ENCODE peak calls at places on chromosomes 4 and X, in nine cellular contexts. One of them, this sample, is unnamed.

GRCh38 chr4:152606800-152607577 is 71.1 kb upstream of the FBXW7 start:
- DNase-seq in transverse colon: no peak
- DNase-seq in NB4: no peak
- DNase-seq in lower leg skin: no peak
- DNase-seq in prostate gland: no peak
- DNase-seq in heart left ventricle: no peak
- DNase-seq in uterus: no peak
- DNase-seq in adrenal gland: no peak
- DNase-seq in spleen: no peak
- DNase-seq in this sample: no peak

GRCh38 chr4:122827258-122827887 is 742 bp downstream of the FGF2 start:
- DNase-seq in transverse colon: peak
- DNase-seq in NB4: peak
- DNase-seq in lower leg skin: peak
- DNase-seq in prostate gland: no peak
- DNase-seq in heart left ventricle: peak
- DNase-seq in uterus: peak
- DNase-seq in adrenal gland: peak
- DNase-seq in spleen: peak
- DNase-seq in this sample: no peak

GRCh38 chr4:77994194-77994721 is 62.9 kb upstream of the FRAS1 start:
- DNase-seq in transverse colon: no peak
- DNase-seq in NB4: peak
- DNase-seq in lower leg skin: no peak
- DNase-seq in prostate gland: peak
- DNase-seq in heart left ventricle: peak
- DNase-seq in uterus: no peak
- DNase-seq in adrenal gland: no peak
- DNase-seq in spleen: no peak
- DNase-seq in this sample: no peak

GRCh38 chr4:177367336-177367735 is 57.7 kb downstream of the NEIL3 start:
- DNase-seq in transverse colon: no peak
- DNase-seq in NB4: peak
- DNase-seq in lower leg skin: no peak
- DNase-seq in prostate gland: no peak
- DNase-seq in heart left ventricle: no peak
- DNase-seq in uterus: no peak
- DNase-seq in adrenal gland: no peak
- DNase-seq in spleen: no peak
- DNase-seq in this sample: no peak

GRCh38 chr4:71229477-71230257 is 109.2 kb upstream of the SLC4A4 start:
- DNase-seq in transverse colon: peak
- DNase-seq in NB4: peak
- DNase-seq in lower leg skin: no peak
- DNase-seq in prostate gland: peak
- DNase-seq in heart left ventricle: peak
- DNase-seq in uterus: no peak
- DNase-seq in adrenal gland: peak
- DNase-seq in spleen: no peak
- DNase-seq in this sample: peak

GRCh38 chr4:149296503-149296902 is 519.1 kb downstream of the IQCM start:
- DNase-seq in transverse colon: no peak
- DNase-seq in NB4: no peak
- DNase-seq in lower leg skin: no peak
- DNase-seq in prostate gland: no peak
- DNase-seq in heart left ventricle: no peak
- DNase-seq in uterus: no peak
- DNase-seq in adrenal gland: no peak
- DNase-seq in spleen: no peak
- DNase-seq in this sample: no peak

GRCh38 chr4:159048166-159048886 is 54.6 kb upstream of the RAPGEF2 start:
- DNase-seq in transverse colon: peak
- DNase-seq in NB4: no peak
- DNase-seq in lower leg skin: peak
- DNase-seq in prostate gland: peak
- DNase-seq in heart left ventricle: peak
- DNase-seq in uterus: peak
- DNase-seq in adrenal gland: peak
- DNase-seq in spleen: no peak
- DNase-seq in this sample: no peak

GRCh38 chrX:103533428-103534216 is 14.3 kb upstream of the RAB40A start:
- DNase-seq in transverse colon: peak
- DNase-seq in NB4: peak
- DNase-seq in lower leg skin: peak
- DNase-seq in prostate gland: peak
- DNase-seq in heart left ventricle: peak
- DNase-seq in uterus: peak
- DNase-seq in adrenal gland: peak
- DNase-seq in spleen: peak
- DNase-seq in this sample: no peak

GRCh38 chr4:81404294-81404693 is 67.4 kb downstream of the RASGEF1B start:
- DNase-seq in transverse colon: no peak
- DNase-seq in NB4: no peak
- DNase-seq in lower leg skin: no peak
- DNase-seq in prostate gland: no peak
- DNase-seq in heart left ventricle: no peak
- DNase-seq in uterus: no peak
- DNase-seq in adrenal gland: no peak
- DNase-seq in spleen: no peak
- DNase-seq in this sample: no peak

GRCh38 chr4:165177725-165178666 is 29.4 kb upstream of the KLHL2 start:
- DNase-seq in transverse colon: no peak
- DNase-seq in NB4: no peak
- DNase-seq in lower leg skin: no peak
- DNase-seq in prostate gland: no peak
- DNase-seq in heart left ventricle: no peak
- DNase-seq in uterus: no peak
- DNase-seq in adrenal gland: no peak
- DNase-seq in spleen: no peak
- DNase-seq in this sample: no peak

GRCh38 chr4:154854362-154854761 is 73.3 kb downstream of the RBM46 start:
- DNase-seq in transverse colon: no peak
- DNase-seq in NB4: peak
- DNase-seq in lower leg skin: no peak
- DNase-seq in prostate gland: no peak
- DNase-seq in heart left ventricle: no peak
- DNase-seq in uterus: no peak
- DNase-seq in adrenal gland: no peak
- DNase-seq in spleen: no peak
- DNase-seq in this sample: no peak

GRCh38 chr4:98778206-98778605 is 119.8 kb upstream of the TSPAN5 start:
- DNase-seq in transverse colon: no peak
- DNase-seq in NB4: peak
- DNase-seq in lower leg skin: no peak
- DNase-seq in prostate gland: no peak
- DNase-seq in heart left ventricle: no peak
- DNase-seq in uterus: no peak
- DNase-seq in adrenal gland: no peak
- DNase-seq in spleen: no peak
- DNase-seq in this sample: no peak

GRCh38 chr4:119781044-119781443 is 152.4 kb upstream of the PDE5A start:
- DNase-seq in transverse colon: no peak
- DNase-seq in NB4: no peak
- DNase-seq in lower leg skin: no peak
- DNase-seq in prostate gland: no peak
- DNase-seq in heart left ventricle: no peak
- DNase-seq in uterus: no peak
- DNase-seq in adrenal gland: no peak
- DNase-seq in spleen: no peak
- DNase-seq in this sample: no peak

GRCh38 chr4:12729384-12729783 is 754.8 kb downstream of the RAB28 start:
- DNase-seq in transverse colon: no peak
- DNase-seq in NB4: peak
- DNase-seq in lower leg skin: no peak
- DNase-seq in prostate gland: no peak
- DNase-seq in heart left ventricle: no peak
- DNase-seq in uterus: no peak
- DNase-seq in adrenal gland: no peak
- DNase-seq in spleen: no peak
- DNase-seq in this sample: no peak

GRCh38 chr4:177948853-177949252 is 506.6 kb upstream of the AGA start:
- DNase-seq in transverse colon: no peak
- DNase-seq in NB4: no peak
- DNase-seq in lower leg skin: no peak
- DNase-seq in prostate gland: no peak
- DNase-seq in heart left ventricle: no peak
- DNase-seq in uterus: no peak
- DNase-seq in adrenal gland: no peak
- DNase-seq in spleen: no peak
- DNase-seq in this sample: no peak

GRCh38 chr4:53702334-53703266 is 111.3 kb upstream of the LNX1 start:
- DNase-seq in transverse colon: peak
- DNase-seq in NB4: peak
- DNase-seq in lower leg skin: peak
- DNase-seq in prostate gland: peak
- DNase-seq in heart left ventricle: peak
- DNase-seq in uterus: peak
- DNase-seq in adrenal gland: peak
- DNase-seq in spleen: peak
- DNase-seq in this sample: peak

GRCh38 chr4:83208371-83208770 is 76.2 kb downstream of the COQ2 start:
- DNase-seq in transverse colon: no peak
- DNase-seq in NB4: no peak
- DNase-seq in lower leg skin: no peak
- DNase-seq in prostate gland: no peak
- DNase-seq in heart left ventricle: no peak
- DNase-seq in uterus: no peak
- DNase-seq in adrenal gland: no peak
- DNase-seq in spleen: no peak
- DNase-seq in this sample: no peak

GRCh38 chrX:136201601-136202000 is 49.6 kb downstream of the MAP7D3 start:
- DNase-seq in transverse colon: no peak
- DNase-seq in NB4: no peak
- DNase-seq in lower leg skin: no peak
- DNase-seq in prostate gland: no peak
- DNase-seq in heart left ventricle: no peak
- DNase-seq in uterus: no peak
- DNase-seq in adrenal gland: no peak
- DNase-seq in spleen: no peak
- DNase-seq in this sample: no peak

DNA sequence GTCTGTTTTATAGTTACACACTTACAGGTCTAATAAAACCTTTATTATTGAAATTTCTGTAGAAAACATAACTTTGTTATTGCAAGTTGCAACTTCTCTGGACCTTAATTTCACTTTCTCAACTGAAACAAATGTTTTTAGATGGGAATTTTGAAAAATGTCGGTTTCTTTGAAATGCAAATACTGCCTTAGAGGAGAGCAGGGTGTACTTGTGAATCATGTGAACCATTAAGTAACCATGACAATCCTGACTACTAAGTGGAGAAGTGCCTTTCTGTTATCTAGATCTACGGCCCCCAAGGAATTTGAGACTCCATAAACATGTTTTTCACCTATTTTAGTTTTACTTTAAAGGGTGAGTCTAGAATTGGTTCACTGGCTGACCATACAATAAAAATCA is 8.5 kb upstream of the ARMCX2 start:
- DNase-seq in transverse colon: no peak
- DNase-seq in NB4: no peak
- DNase-seq in lower leg skin: no peak
- DNase-seq in prostate gland: no peak
- DNase-seq in heart left ventricle: no peak
- DNase-seq in uterus: no peak
- DNase-seq in adrenal gland: no peak
- DNase-seq in spleen: no peak
- DNase-seq in this sample: no peak
- TF ChIP-seq POLR2A in transverse colon: no peak
- TF ChIP-seq POLR2A in NB4: no peak
- TF ChIP-seq POLR2A in lower leg skin: no peak
- TF ChIP-seq POLR2A in prostate gland: no peak
- TF ChIP-seq POLR2A in heart left ventricle: no peak
- TF ChIP-seq POLR2A in uterus: no peak
- TF ChIP-seq POLR2A in adrenal gland: no peak
- TF ChIP-seq POLR2A in spleen: no peak
- TF ChIP-seq POLR2A in this sample: no peak

GRCh38 chr4:3128058-3128457 is 53.6 kb downstream of the HTT start:
- DNase-seq in transverse colon: no peak
- DNase-seq in NB4: no peak
- DNase-seq in lower leg skin: no peak
- DNase-seq in prostate gland: no peak
- DNase-seq in heart left ventricle: no peak
- DNase-seq in uterus: no peak
- DNase-seq in adrenal gland: no peak
- DNase-seq in spleen: no peak
- DNase-seq in this sample: no peak
- H3K4me3 ChIP-seq in transverse colon: no peak
- H3K4me3 ChIP-seq in NB4: no peak
- H3K4me3 ChIP-seq in lower leg skin: no peak
- H3K4me3 ChIP-seq in prostate gland: no peak
- H3K4me3 ChIP-seq in heart left ventricle: no peak
- H3K4me3 ChIP-seq in uterus: no peak
- H3K4me3 ChIP-seq in adrenal gland: no peak
- H3K4me3 ChIP-seq in spleen: no peak
- H3K4me3 ChIP-seq in this sample: no peak

GRCh38 chr4:2829933-2830451 is 13.7 kb upstream of the ADD1 start:
- DNase-seq in transverse colon: no peak
- DNase-seq in NB4: no peak
- DNase-seq in lower leg skin: no peak
- DNase-seq in prostate gland: no peak
- DNase-seq in heart left ventricle: peak
- DNase-seq in uterus: no peak
- DNase-seq in adrenal gland: no peak
- DNase-seq in spleen: peak
- DNase-seq in this sample: peak

GRCh38 chr4:2832309-2832980 is 11.2 kb upstream of the ADD1 start:
- DNase-seq in transverse colon: peak
- DNase-seq in NB4: no peak
- DNase-seq in lower leg skin: peak
- DNase-seq in prostate gland: no peak
- DNase-seq in heart left ventricle: peak
- DNase-seq in uterus: peak
- DNase-seq in adrenal gland: no peak
- DNase-seq in spleen: peak
- DNase-seq in this sample: no peak

GRCh38 chr4:2829321-2829932 is 14.2 kb upstream of the ADD1 start:
- DNase-seq in transverse colon: no peak
- DNase-seq in NB4: no peak
- DNase-seq in lower leg skin: peak
- DNase-seq in prostate gland: no peak
- DNase-seq in heart left ventricle: peak
- DNase-seq in uterus: no peak
- DNase-seq in adrenal gland: no peak
- DNase-seq in spleen: peak
- DNase-seq in this sample: peak

GRCh38 chr4:2831611-2832308 is 11.9 kb upstream of the ADD1 start:
- DNase-seq in transverse colon: peak
- DNase-seq in NB4: no peak
- DNase-seq in lower leg skin: peak
- DNase-seq in prostate gland: no peak
- DNase-seq in heart left ventricle: peak
- DNase-seq in uterus: no peak
- DNase-seq in adrenal gland: no peak
- DNase-seq in spleen: peak
- DNase-seq in this sample: peak

GRCh38 chr4:2830632-2831610 is 12.7 kb upstream of the ADD1 start:
- DNase-seq in transverse colon: peak
- DNase-seq in NB4: no peak
- DNase-seq in lower leg skin: peak
- DNase-seq in prostate gland: no peak
- DNase-seq in heart left ventricle: peak
- DNase-seq in uterus: no peak
- DNase-seq in adrenal gland: no peak
- DNase-seq in spleen: peak
- DNase-seq in this sample: peak
- TF ChIP-seq POLR2A in transverse colon: no peak
- TF ChIP-seq POLR2A in NB4: no peak
- TF ChIP-seq POLR2A in lower leg skin: no peak
- TF ChIP-seq POLR2A in prostate gland: no peak
- TF ChIP-seq POLR2A in heart left ventricle: no peak
- TF ChIP-seq POLR2A in uterus: no peak
- TF ChIP-seq POLR2A in adrenal gland: no peak
- TF ChIP-seq POLR2A in spleen: no peak
- TF ChIP-seq POLR2A in this sample: no peak

GRCh38 chrX:93585661-93586060 is 87.7 kb downstream of the NAP1L3 start:
- DNase-seq in transverse colon: no peak
- DNase-seq in NB4: no peak
- DNase-seq in lower leg skin: no peak
- DNase-seq in prostate gland: no peak
- DNase-seq in heart left ventricle: no peak
- DNase-seq in uterus: no peak
- DNase-seq in adrenal gland: no peak
- DNase-seq in spleen: no peak
- DNase-seq in this sample: no peak
- H3K4me3 ChIP-seq in transverse colon: no peak
- H3K4me3 ChIP-seq in NB4: no peak
- H3K4me3 ChIP-seq in lower leg skin: no peak
- H3K4me3 ChIP-seq in prostate gland: no peak
- H3K4me3 ChIP-seq in heart left ventricle: no peak
- H3K4me3 ChIP-seq in uterus: no peak
- H3K4me3 ChIP-seq in adrenal gland: no peak
- H3K4me3 ChIP-seq in spleen: no peak
- H3K4me3 ChIP-seq in this sample: no peak

This sample was measured in upper lobe of left lung.